ENCODE peak calls at places on chromosomes 3 and 15, in four cellular contexts. N, I, P and H are unnamed samples.

GRCh38 chr15:90400005-90400758 is 12.1 kb downstream of the IQGAP1 start:
- DNase-seq in N (no peak), I (peak), P (no peak), H (no peak)

GRCh38 chr15:73550190-73550589 is 83.0 kb downstream of the NPTN start:
- DNase-seq in N (no peak), I (no peak), P (no peak), H (no peak)

GRCh38 chr3:16056210-16056607 is 118.3 kb upstream of the GALNT15 start:
- DNase-seq in N (no peak), I (peak), P (no peak), H (no peak)

GRCh38 chr3:77919244-77919643 is 879.3 kb downstream of the ROBO2 start:
- DNase-seq in N (no peak), I (no peak), P (no peak), H (no peak)

GRCh38 chr3:141682007-141682406 is 56.1 kb upstream of the RNF7 start:
- DNase-seq in N (no peak), I (no peak), P (no peak), H (no peak)

GRCh38 chr15:101657968-101658784 is 6.0 kb upstream of the TM2D3 start:
- DNase-seq in N (no peak), I (no peak), P (no peak), H (no peak)

GRCh38 chr3:108088146-108088545 is 2.7 kb downstream of the CD47 start:
- DNase-seq in N (no peak), I (no peak), P (no peak), H (no peak)

GRCh38 chr3:133965906-133966305 is 63.8 kb downstream of the SLCO2A1 start:
- DNase-seq in N (no peak), I (no peak), P (no peak), H (no peak)

GRCh38 chr3:73608805-73609641 is 15.7 kb downstream of the PDZRN3 start:
- DNase-seq in N (no peak), I (peak), P (no peak), H (no peak)

GRCh38 chr3:135989247-135989646 is 23.7 kb downstream of the PPP2R3A start:
- DNase-seq in N (no peak), I (peak), P (peak), H (no peak)

GRCh38 chr3:138338816-138339215 is 9.2 kb upstream of the NME9 start:
- DNase-seq in N (no peak), I (no peak), P (no peak), H (no peak)

GRCh38 chr15:27949089-27949488 is 150.0 kb downstream of the OCA2 start:
- DNase-seq in N (no peak), I (no peak), P (no peak), H (no peak)

GRCh38 chr3:62500556-62501294 is 127.4 kb upstream of the FEZF2 start:
- DNase-seq in N (no peak), I (no peak), P (no peak), H (no peak)

GRCh38 chr15:29671308-29671981 is 150.8 kb downstream of the TJP1 start:
- DNase-seq in N (no peak), I (peak), P (peak), H (no peak)

GRCh38 chr3:39208463-39209055 is 16.2 kb upstream of the XIRP1 start:
- DNase-seq in N (no peak), I (peak), P (peak), H (peak)

GRCh38 chr3:8658326-8659212 is 14.0 kb upstream of the SSUH2 start:
- DNase-seq in N (peak), I (peak), P (peak), H (no peak)

GRCh38 chr15:28956491-28956890 is 70.7 kb downstream of the APBA2 start:
- DNase-seq in N (no peak), I (no peak), P (no peak), H (no peak)

GRCh38 chr3:112610121-112610520 is 30.8 kb downstream of the CCDC80 start:
- DNase-seq in N (no peak), I (peak), P (peak), H (no peak)

GRCh38 chr3:136142592-136142991 is 53.5 kb downstream of the MSL2 start:
- DNase-seq in N (no peak), I (peak), P (peak), H (no peak)

GRCh38 chr3:106428565-106428994 is 559.8 kb upstream of the CBLB start:
- DNase-seq in N (no peak), I (peak), P (peak), H (no peak)

GRCh38 chr15:38531509-38531908 is 33.1 kb downstream of the RASGRP1 start:
- DNase-seq in N (no peak), I (peak), P (peak), H (no peak)

GRCh38 chr3:46845397-46845859 is 17.8 kb downstream of the MYL3 start:
- DNase-seq in N (peak), I (peak), P (peak), H (no peak)

GRCh38 chr3:46845860-46846623 is 17.2 kb downstream of the MYL3 start:
- DNase-seq in N (peak), I (peak), P (peak), H (peak)

GRCh38 chr3:46848271-46849097 is 14.8 kb downstream of the MYL3 start:
- DNase-seq in N (no peak), I (peak), P (peak), H (no peak)

GRCh38 chr3:46847744-46848143 is 15.5 kb downstream of the MYL3 start:
- DNase-seq in N (no peak), I (no peak), P (no peak), H (no peak)

GRCh38 chr3:46846624-46847542 is 16.4 kb downstream of the MYL3 start:
- DNase-seq in N (no peak), I (no peak), P (no peak), H (no peak)
- H3K27ac ChIP-seq in N (peak), I (peak), P (no peak), H (no peak)

GRCh38 chr3:27589795-27590194 is 105.6 kb upstream of the SLC4A7 start:
- DNase-seq in N (no peak), I (peak), P (peak), H (no peak)

GRCh38 chr3:27590437-27591320 is 106.5 kb upstream of the SLC4A7 start:
- DNase-seq in N (no peak), I (peak), P (peak), H (no peak)

GRCh38 chr3:27593173-27593572 is 109.0 kb upstream of the SLC4A7 start:
- DNase-seq in N (no peak), I (no peak), P (no peak), H (no peak)

GRCh38 chr3:27591321-27591711 is 107.1 kb upstream of the SLC4A7 start:
- DNase-seq in N (no peak), I (peak), P (peak), H (no peak)

DNA sequence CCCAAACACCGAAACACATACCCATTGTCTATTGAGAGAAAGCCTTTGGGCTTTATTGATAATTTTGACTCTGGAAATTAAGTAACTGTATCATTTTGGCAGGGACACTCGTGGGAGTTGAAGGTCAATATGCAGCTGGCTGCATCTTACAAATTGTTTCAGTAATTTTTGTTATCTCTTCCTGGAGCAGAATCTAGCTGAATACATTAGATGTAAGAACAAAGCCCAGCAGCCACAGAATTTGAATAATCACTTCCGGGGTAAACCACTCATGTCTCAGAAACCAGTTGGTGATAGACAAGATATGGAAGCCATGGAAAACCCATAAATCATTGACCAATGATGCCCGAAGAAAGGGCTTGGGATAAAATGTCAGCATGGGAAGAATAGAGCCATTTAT is 107.6 kb upstream of the SLC4A7 start:
- DNase-seq in N (no peak), I (peak), P (no peak), H (no peak)
- H3K27ac ChIP-seq in N (peak), I (no peak), P (no peak), H (peak)

GRCh38 chr3:50230833-50231125 is 5.2 kb upstream of the GNAI2 start:
- DNase-seq in N (no peak), I (peak), P (peak), H (no peak)

GRCh38 chr3:50229490-50229889 is 6.5 kb upstream of the GNAI2 start:
- DNase-seq in N (no peak), I (no peak), P (no peak), H (no peak)

GRCh38 chr3:50231581-50231980 is 4.4 kb upstream of the GNAI2 start:
- DNase-seq in N (no peak), I (no peak), P (no peak), H (no peak)

GRCh38 chr3:50227390-50228183 is 8.4 kb upstream of the GNAI2 start:
- DNase-seq in N (peak), I (peak), P (peak), H (peak)

GRCh38 chr3:50230106-50230832 is 5.7 kb upstream of the GNAI2 start:
- DNase-seq in N (no peak), I (no peak), P (no peak), H (no peak)
- H3K27ac ChIP-seq in N (peak), I (no peak), P (no peak), H (peak)

DNA sequence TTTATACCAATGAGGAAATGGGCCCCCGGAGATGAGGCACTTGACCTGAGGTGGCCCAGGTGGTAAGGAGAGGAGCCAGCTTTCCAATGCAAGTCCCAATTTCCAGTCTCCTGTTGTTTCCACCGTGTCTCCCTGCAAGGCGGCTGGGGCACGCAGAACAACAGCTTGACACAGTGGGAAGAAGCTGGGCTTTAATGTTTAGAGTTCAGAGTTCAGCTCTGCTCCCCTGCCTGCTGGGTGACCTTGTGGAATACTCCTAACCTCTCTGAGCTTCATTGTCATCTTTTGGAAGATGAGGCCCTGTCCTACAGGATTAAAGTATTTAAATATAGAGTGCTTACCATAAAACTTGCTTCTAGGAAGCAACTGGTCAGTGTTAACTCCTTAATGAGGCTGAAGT is 80.3 kb downstream of the SMAD3 start:
- DNase-seq in N (no peak), I (no peak), P (no peak), H (no peak)
- H3K27ac ChIP-seq in N (no peak), I (peak), P (peak), H (no peak)

GRCh38 chr15:100174532-100174931 is 167.2 kb downstream of the ADAMTS17 start:
- DNase-seq in N (no peak), I (no peak), P (no peak), H (no peak)
- H3K27ac ChIP-seq in N (no peak), I (no peak), P (no peak), H (no peak)